ENCODE peak calls at places on chromosomes 11 and 22, in ten cellular contexts. I is heart left ventricle; R is endothelial cell; C is activated T-cell treated with anti-CD3 and anti-CD28 coated beads, Interleukin-2, amount 50 U/mL, for 48 hours; B is EL; F is activated naive CD8-positive, alpha-beta T cell treated with anti-CD3 and anti-CD28 coated beads for 36 hours; K is activated T-helper 9 cell treated with anti-CD3 and anti-CD28 coated beads, Interleukin-2, amount 50 U/mL, for 16 hours; O is stimulated activated CD8-positive, alpha-beta memory T cell treated with anti-CD3 and anti-CD28 coated beads, Interleukin-2, amount 100 ng/mL, for 1 hour; D is sigmoid colon; H is osteocyte. J is an unnamed sample.

GRCh38 chr22:38345782-38346181 is 28.5 kb upstream of the CSNK1E start:
- DNase-seq in C (peak; percentile 0), D (peak; percentile 28), F (no peak), H (peak; percentile 60), K (no peak), R (no peak), B (no peak), O (no peak), I (peak; percentile 25), J (peak; percentile 25)

GRCh38 chr11:126989942-126990715 is 10.4 kb downstream of the KIRREL3 start:
- DNase-seq in R (peak; percentile 84), B (peak; percentile 84), O (peak; percentile 4), D (peak; percentile 76), I (peak; percentile 76), K (peak; percentile 6), H (peak; percentile 92), C (peak; percentile 76), F (peak; percentile 51), J (peak; percentile 86)

GRCh38 chr11:15471709-15472404 is 357.1 kb downstream of the INSC start:
- DNase-seq in O (no peak), F (no peak), R (no peak), H (no peak), K (no peak), B (no peak), D (no peak), I (no peak), C (no peak), J (no peak)

GRCh38 chr11:69099193-69099592 is 50.5 kb downstream of the TPCN2 start:
- DNase-seq in I (no peak), F (no peak), C (no peak), R (no peak), H (no peak), D (no peak), B (no peak), K (no peak), O (no peak), J (no peak)

GRCh38 chr11:64489831-64490441 is 101.1 kb upstream of the SLC22A12 start:
- DNase-seq in F (peak; percentile 41), C (peak; percentile 65), K (peak; percentile 5), R (peak; percentile 78), I (peak; percentile 74), D (peak; percentile 69), H (no peak), O (no peak), B (peak; percentile 59), J (peak; percentile 74)

GRCh38 chr11:115222218-115222862 is 281.9 kb downstream of the CADM1 start:
- DNase-seq in O (no peak), C (peak; percentile 18), I (no peak), B (peak; percentile 64), H (no peak), F (no peak), R (no peak), D (no peak), K (no peak), J (no peak)

GRCh38 chr11:126718319-126718718 is 282.3 kb downstream of the KIRREL3 start:
- DNase-seq in D (no peak), F (no peak), H (no peak), B (peak; percentile 48), K (no peak), I (no peak), O (no peak), R (no peak), C (no peak), J (no peak)

GRCh38 chr22:42780070-42780540 is 59.4 kb upstream of the A4GALT start:
- DNase-seq in H (no peak), R (peak; percentile 65), D (no peak), C (peak; percentile 37), O (peak; percentile 9), K (no peak), I (no peak), B (peak; percentile 87), F (no peak), J (no peak)

GRCh38 chr22:35352214-35353111 is 28.4 kb upstream of the HMOX1 start:
- DNase-seq in R (peak; percentile 49), C (peak; percentile 79), F (peak; percentile 76), D (peak; percentile 88), B (no peak), I (peak; percentile 87), K (no peak), H (no peak), O (peak; percentile 26), J (peak; percentile 90)

GRCh38 chr11:122691751-122692150 is 36.2 kb downstream of the UBASH3B start:
- DNase-seq in B (no peak), H (no peak), K (no peak), I (no peak), D (no peak), O (no peak), C (no peak), F (no peak), R (no peak), J (no peak)

GRCh38 chr22:44402196-44403111 is 89.7 kb upstream of the SHISAL1 start:
- DNase-seq in O (no peak), K (no peak), F (no peak), I (peak; percentile 44), R (no peak), D (peak; percentile 48), C (no peak), H (no peak), B (no peak), J (peak; percentile 35)

GRCh38 chr11:19253817-19254216 is 13.1 kb upstream of the E2F8 start:
- DNase-seq in C (no peak), B (no peak), D (no peak), R (peak; percentile 31), K (no peak), O (no peak), I (no peak), F (no peak), H (no peak), J (no peak)

GRCh38 chr22:35299217-35299716 is 427 bp upstream of the TOM1 start:
- DNase-seq in O (peak; percentile 3), F (no peak), D (no peak), B (peak; percentile 47), K (no peak), C (no peak), I (no peak), R (no peak), H (no peak), J (no peak)

GRCh38 chr11:87097582-87097981 is 59.8 kb downstream of the TMEM135 start:
- DNase-seq in C (peak; percentile 44), K (no peak), H (no peak), F (peak; percentile 18), O (peak; percentile 1), I (no peak), B (peak; percentile 29), R (peak; percentile 55), D (no peak), J (no peak)

GRCh38 chr11:23206736-23207336 is 346.6 kb upstream of the CCDC179 start:
- DNase-seq in B (peak; percentile 49), I (no peak), K (no peak), H (no peak), O (no peak), F (no peak), C (no peak), D (no peak), R (no peak), J (no peak)

GRCh38 chr11:132177106-132177505 is 806.7 kb downstream of the NTM start:
- DNase-seq in D (no peak), R (peak; percentile 33), O (no peak), B (peak; percentile 30), K (no peak), H (no peak), C (no peak), F (no peak), I (no peak), J (no peak)

GRCh38 chr11:1502971-1503707 is 16.6 kb upstream of the MOB2 start:
- DNase-seq in K (no peak), O (no peak), I (peak; percentile 75), F (no peak), R (no peak), H (no peak), D (peak; percentile 91), B (no peak), C (no peak), J (no peak)

GRCh38 chr11:120061036-120061760 is 76.7 kb downstream of the TRIM29 start:
- DNase-seq in K (no peak), R (no peak), C (no peak), H (peak; percentile 82), O (no peak), F (no peak), I (no peak), D (no peak), B (peak; percentile 30), J (no peak)

GRCh38 chr11:86606849-86607481 is 65.5 kb downstream of the ME3 start:
- DNase-seq in O (no peak), B (no peak), D (no peak), K (no peak), H (no peak), C (no peak), I (no peak), R (no peak), F (no peak), J (no peak)

J was measured in upper lobe of right lung.